ENCODE peak calls at places on chromosomes 5 and 9, in eight cellular contexts. E is NT2/D1, Y is endothelial cell, N is GM13977, A is GDM1, K is NB4, P is kidney glomerular epithelial cell, D is SK-N-MC. O is an unnamed sample.

GRCh38 chr5:11072556-11072955 is 311.5 kb upstream of the DAP start:
- DNase-seq in D (no peak), Y (no peak), A (no peak), E (no peak), K (no peak), P (no peak), N (no peak), O (no peak)

GRCh38 chr9:81906656-81907055 is 21.6 kb upstream of the SPATA31D4 start:
- DNase-seq in P (no peak), Y (no peak), K (no peak), E (no peak), N (no peak), D (no peak), A (no peak), O (no peak)

GRCh38 chr5:151084363-151084762 is 3.5 kb upstream of the TNIP1 start:
- DNase-seq in Y (no peak), D (no peak), N (no peak), P (no peak), K (no peak), A (no peak), E (no peak), O (no peak)

GRCh38 chr9:121326130-121326838 is 43.8 kb downstream of the STOM start:
- DNase-seq in D (no peak), K (no peak), Y (no peak), N (no peak), E (peak), A (no peak), P (no peak), O (no peak)

GRCh38 chr9:75455444-75455921 is 367.2 kb downstream of the OSTF1 start:
- DNase-seq in A (no peak), P (no peak), D (no peak), Y (no peak), N (no peak), K (peak), E (no peak), O (no peak)

GRCh38 chr9:99650187-99650874 is 171.4 kb upstream of the NR4A3 start:
- DNase-seq in P (no peak), A (no peak), N (no peak), D (no peak), E (no peak), K (no peak), Y (no peak), O (no peak)

GRCh38 chr9:116506685-116507084 is 180.4 kb upstream of the TRIM32 start:
- DNase-seq in D (no peak), N (no peak), K (no peak), P (peak), E (no peak), A (no peak), Y (no peak), O (no peak)

GRCh38 chr9:96027271-96028131 is 152.0 kb downstream of the ERCC6L2 start:
- DNase-seq in E (no peak), Y (peak), A (no peak), D (no peak), N (peak), P (no peak), K (no peak), O (no peak)

GRCh38 chr5:74325866-74326265 is 314.7 kb downstream of the ENC1 start:
- DNase-seq in Y (no peak), A (no peak), D (no peak), K (no peak), P (peak), N (no peak), E (no peak), O (no peak)

GRCh38 chr9:37031902-37032301 is 2.2 kb downstream of the PAX5 start:
- DNase-seq in D (no peak), Y (no peak), E (no peak), P (no peak), K (no peak), A (no peak), N (peak), O (no peak)

GRCh38 chr5:148343049-148343413 is 7.7 kb downstream of the SPINK9 start:
- DNase-seq in D (no peak), K (no peak), P (no peak), Y (no peak), A (no peak), E (no peak), N (no peak), O (no peak)

GRCh38 chr5:3218096-3218495 is 377.5 kb upstream of the IRX1 start:
- DNase-seq in Y (no peak), N (no peak), D (no peak), K (no peak), P (no peak), A (no peak), E (no peak), O (no peak)